ENCODE peak calls at places on chromosomes 2 and 18, in four cellular contexts. Y, L, M and Z are unnamed samples.

GRCh38 chr2:189540551-189540950 is 40.0 kb downstream of the SLC40A1 start:
- DNase-seq in Y (no peak), L (no peak), M (no peak), Z (no peak)

GRCh38 chr2:157046396-157046795 is 211.1 kb upstream of the GALNT5 start:
- DNase-seq in Y (no peak), L (no peak), M (no peak), Z (no peak)

GRCh38 chr2:135820003-135820618 is 16.9 kb downstream of the LCT start:
- DNase-seq in Y (peak; percentile 74), L (no peak), M (no peak), Z (no peak)

GRCh38 chr18:43271593-43272432 is 5.5 kb downstream of the SYT4 start:
- DNase-seq in Y (peak; percentile 60), L (peak; percentile 9), M (peak; percentile 6), Z (peak; percentile 58)

GRCh38 chr2:200585730-200586643 is at the start of gene AOX1:
- DNase-seq in Y (no peak), L (no peak), M (no peak), Z (peak; percentile 29)

GRCh38 chr18:69599377-69599776 is 198.7 kb downstream of the DOK6 start:
- DNase-seq in Y (no peak), L (no peak), M (no peak), Z (no peak)

GRCh38 chr2:138818479-138818878 is 38.3 kb upstream of the NXPH2 start:
- DNase-seq in Y (no peak), L (no peak), M (no peak), Z (no peak)

GRCh38 chr2:48247171-48247570 is 282.8 kb upstream of the STON1 start:
- DNase-seq in Y (no peak), L (no peak), M (no peak), Z (no peak)

GRCh38 chr2:219632758-219633101 is 5.3 kb downstream of the SLC4A3 start:
- DNase-seq in Y (no peak), L (no peak), M (no peak), Z (peak; percentile 1)

GRCh38 chr2:140988597-140988996 is 1142.2 kb downstream of the LRP1B start:
- DNase-seq in Y (no peak), L (no peak), M (no peak), Z (no peak)

GRCh38 chr2:99861376-99861760 is 281.0 kb downstream of the AFF3 start:
- DNase-seq in Y (peak; percentile 93), L (no peak), M (no peak), Z (no peak)

GRCh38 chr18:10971717-10972116 is 177.7 kb downstream of the PIEZO2 start:
- DNase-seq in Y (no peak), L (no peak), M (no peak), Z (no peak)

GRCh38 chr2:33094303-33094702 is 147.6 kb downstream of the LTBP1 start:
- DNase-seq in Y (no peak), L (no peak), M (no peak), Z (no peak)

GRCh38 chr18:46283895-46284295 is 179.7 kb downstream of the HAUS1 start:
- DNase-seq in Y (peak; percentile 29), L (no peak), M (no peak), Z (peak; percentile 37)

GRCh38 chr2:229407170-229407569 is 136.1 kb upstream of the PID1 start:
- DNase-seq in Y (no peak), L (no peak), M (no peak), Z (no peak)

GRCh38 chr18:63160172-63160995 is 159.2 kb downstream of the BCL2 start:
- DNase-seq in Y (no peak), L (no peak), M (no peak), Z (no peak)

GRCh38 chr2:240895656-240896388 is at the start of gene MAB21L4:
- DNase-seq in Y (no peak), L (no peak), M (no peak), Z (no peak)

GRCh38 chr2:24559714-24560113 is 68.7 kb downstream of the NCOA1 start:
- DNase-seq in Y (no peak), L (no peak), M (no peak), Z (no peak)

GRCh38 chr2:226649201-226649600 is 150.4 kb downstream of the IRS1 start:
- DNase-seq in Y (no peak), L (no peak), M (no peak), Z (no peak)

GRCh38 chr2:176565641-176566323 is 296.5 kb downstream of the MTX2 start:
- DNase-seq in Y (no peak), L (no peak), M (no peak), Z (no peak)

GRCh38 chr2:71275939-71276310 is 49.0 kb upstream of the PAIP2B start:
- DNase-seq in Y (no peak), L (no peak), M (no peak), Z (no peak)

GRCh38 chr2:163417596-163418337 is 318.0 kb downstream of the FIGN start:
- DNase-seq in Y (no peak), L (no peak), M (no peak), Z (no peak)

GRCh38 chr2:161102770-161103450 is 57.3 kb upstream of the TANK start:
- DNase-seq in Y (no peak), L (peak; percentile 2), M (no peak), Z (no peak)

GRCh38 chr2:217834744-217835513 is 167.9 kb downstream of the TNS1 start:
- DNase-seq in Y (no peak), L (no peak), M (no peak), Z (no peak)

GRCh38 chr2:101357386-101357785 is 29.9 kb downstream of the CREG2 start:
- DNase-seq in Y (no peak), L (no peak), M (no peak), Z (no peak)

GRCh38 chr2:227460079-227460485 is 11.9 kb upstream of the AGFG1 start:
- DNase-seq in Y (no peak), L (no peak), M (no peak), Z (no peak)

GRCh38 chr18:31042391-31043181 is at the start of gene DSC3:
- DNase-seq in Y (no peak), L (no peak), M (peak; percentile 72), Z (peak; percentile 51)

GRCh38 chr2:30768036-30768686 is 39.1 kb downstream of the CAPN13 start:
- DNase-seq in Y (no peak), L (no peak), M (no peak), Z (no peak)

GRCh38 chr2:30405266-30405592 is 41.8 kb upstream of the LCLAT1 start:
- DNase-seq in Y (no peak), L (no peak), M (no peak), Z (no peak)

GRCh38 chr2:102147935-102148334 is 5.4 kb downstream of the IL1R1 start:
- DNase-seq in Y (no peak), L (no peak), M (no peak), Z (no peak)

GRCh38 chr2:4628931-4629565 is 925.7 kb downstream of the DCDC2C start:
- DNase-seq in Y (no peak), L (no peak), M (no peak), Z (no peak)

GRCh38 chr2:29920130-29920577 is 1.2 kb downstream of the ALK start:
- DNase-seq in Y (peak; percentile 12), L (no peak), M (peak; percentile 59), Z (peak; percentile 90)

GRCh38 chr2:61410185-61410584 is 60.7 kb downstream of the USP34 start:
- DNase-seq in Y (no peak), L (no peak), M (no peak), Z (no peak)

GRCh38 chr2:48845719-48846118 is 90.2 kb upstream of the LHCGR start:
- DNase-seq in Y (no peak), L (no peak), M (no peak), Z (no peak)

GRCh38 chr2:9336534-9337354 is 86.6 kb downstream of the ITGB1BP1 start:
- DNase-seq in Y (no peak), L (peak; percentile 56), M (peak; percentile 72), Z (no peak)

GRCh38 chr18:56068030-56068671 is 480.2 kb upstream of the TCF4 start:
- DNase-seq in Y (no peak), L (no peak), M (no peak), Z (no peak)

GRCh38 chr2:234981197-234982095 is 29.6 kb downstream of the SH3BP4 start:
- DNase-seq in Y (no peak), L (peak; percentile 98), M (peak; percentile 15), Z (peak; percentile 65)

GRCh38 chr18:68056936-68057335 is 540.4 kb upstream of the DSEL start:
- DNase-seq in Y (no peak), L (no peak), M (no peak), Z (no peak)

GRCh38 chr18:51447351-51447896 is 249.9 kb upstream of the MEX3C start:
- DNase-seq in Y (no peak), L (no peak), M (no peak), Z (no peak)

GRCh38 chr2:105081006-105081701 is 43.3 kb downstream of the MRPS9 start:
- DNase-seq in Y (no peak), L (no peak), M (peak; percentile 54), Z (no peak)